ENCODE peak calls at places on chromosomes 6 and 20, in five cellular contexts. R, N, S, P and G are unnamed samples.

GRCh38 chr20:8808180-8808535 is 260.7 kb upstream of the PLCB4 start:
- DNase-seq in N (no peak), P (no peak), S (no peak), R (no peak), G (no peak)

GRCh38 chr6:105301072-105301503 is 101.8 kb downstream of the PREP start:
- DNase-seq in R (no peak), N (peak), S (peak), P (no peak), G (no peak)

GRCh38 chr6:165825416-165825815 is 162.4 kb upstream of the PDE10A start:
- DNase-seq in N (no peak), S (no peak), R (no peak), P (no peak), G (no peak)

GRCh38 chr6:126112171-126112632 is 125.9 kb downstream of the TRMT11 start:
- DNase-seq in N (peak), S (peak), R (no peak), P (no peak), G (no peak)

GRCh38 chr6:160431231-160431630 is 83.1 kb downstream of the SLC22A3 start:
- DNase-seq in S (no peak), R (no peak), N (peak), P (no peak), G (no peak)

GRCh38 chr6:87396595-87397392 is 11.0 kb upstream of the CFAP206 start:
- DNase-seq in S (no peak), N (no peak), R (no peak), P (no peak), G (no peak)

GRCh38 chr6:108592371-108593337 is 31.9 kb downstream of the FOXO3 start:
- DNase-seq in P (no peak), R (no peak), S (peak), N (peak), G (peak)

GRCh38 chr20:23142162-23143050 is 56.3 kb upstream of the CD93 start:
- DNase-seq in S (no peak), N (no peak), R (no peak), P (no peak), G (no peak)

GRCh38 chr6:11196511-11197174 is 35.8 kb downstream of the NEDD9 start:
- DNase-seq in R (peak), S (peak), N (peak), P (no peak), G (peak)

GRCh38 chr6:38212579-38212978 is 393.1 kb downstream of the ZFAND3 start:
- DNase-seq in P (no peak), S (no peak), R (peak), N (no peak), G (peak)

GRCh38 chr6:151436300-151436699 is 15.6 kb downstream of the RMND1 start:
- DNase-seq in S (no peak), P (no peak), N (no peak), R (no peak), G (no peak)

GRCh38 chr6:104623052-104623690 is 236.5 kb downstream of the HACE1 start:
- DNase-seq in S (peak), N (no peak), P (peak), R (peak), G (peak)

GRCh38 chr6:111861321-111861938 is 11.8 kb downstream of the FYN start:
- DNase-seq in R (no peak), S (no peak), N (no peak), P (no peak), G (no peak)

GRCh38 chr6:43076928-43077809 is 1.1 kb downstream of the PTK7 start:
- DNase-seq in R (no peak), P (peak), N (peak), S (peak), G (peak)

GRCh38 chr20:23937303-23938117 is 51.1 kb downstream of the GGTLC1 start:
- DNase-seq in R (peak), P (peak), S (peak), N (peak), G (peak)

GRCh38 chr20:51249215-51249614 is 226.3 kb upstream of the KCNG1 start:
- DNase-seq in P (no peak), S (no peak), N (peak), R (no peak), G (peak)

GRCh38 chr20:14561733-14562132 is 224.3 kb upstream of the FLRT3 start:
- DNase-seq in S (no peak), R (no peak), N (peak), P (no peak), G (no peak)

GRCh38 chr20:19098092-19098491 is 114.3 kb upstream of the SLC24A3 start:
- DNase-seq in S (no peak), P (no peak), N (no peak), R (no peak), G (no peak)

GRCh38 chr20:44765647-44766367 is 20.1 kb downstream of the KCNK15 start:
- DNase-seq in N (no peak), R (no peak), S (no peak), P (no peak), G (no peak)

GRCh38 chr20:57157106-57157691 is 109.2 kb downstream of the BMP7 start:
- DNase-seq in N (no peak), R (no peak), P (no peak), S (no peak), G (no peak)

GRCh38 chr6:47200536-47201334 is 109.0 kb downstream of the TNFRSF21 start:
- DNase-seq in R (no peak), S (peak), P (no peak), N (no peak), G (no peak)

GRCh38 chr6:87784690-87785089 is 82.7 kb upstream of the AKIRIN2 start:
- DNase-seq in N (no peak), S (no peak), P (no peak), R (no peak), G (no peak)

GRCh38 chr6:135938588-135939215 is 87.2 kb downstream of the PDE7B start:
- DNase-seq in N (peak), S (peak), P (no peak), R (no peak), G (peak)

GRCh38 chr6:77397561-77397960 is 65.7 kb downstream of the HTR1B start:
- DNase-seq in P (no peak), S (no peak), N (peak), R (no peak), G (no peak)

GRCh38 chr20:4136967-4137334 is 121.6 kb upstream of the RNF24 start:
- DNase-seq in N (no peak), S (no peak), R (no peak), P (no peak), G (no peak)

GRCh38 chr20:4135385-4136077 is 120.2 kb upstream of the RNF24 start:
- DNase-seq in P (peak), N (peak), S (peak), R (no peak), G (peak)

GRCh38 chr20:4134861-4135379 is 119.6 kb upstream of the RNF24 start:
- DNase-seq in R (no peak), P (no peak), S (no peak), N (no peak), G (no peak)

GRCh38 chr20:4138056-4138455 is 122.7 kb upstream of the RNF24 start:
- DNase-seq in S (no peak), R (no peak), P (no peak), N (no peak), G (no peak)

DNA sequence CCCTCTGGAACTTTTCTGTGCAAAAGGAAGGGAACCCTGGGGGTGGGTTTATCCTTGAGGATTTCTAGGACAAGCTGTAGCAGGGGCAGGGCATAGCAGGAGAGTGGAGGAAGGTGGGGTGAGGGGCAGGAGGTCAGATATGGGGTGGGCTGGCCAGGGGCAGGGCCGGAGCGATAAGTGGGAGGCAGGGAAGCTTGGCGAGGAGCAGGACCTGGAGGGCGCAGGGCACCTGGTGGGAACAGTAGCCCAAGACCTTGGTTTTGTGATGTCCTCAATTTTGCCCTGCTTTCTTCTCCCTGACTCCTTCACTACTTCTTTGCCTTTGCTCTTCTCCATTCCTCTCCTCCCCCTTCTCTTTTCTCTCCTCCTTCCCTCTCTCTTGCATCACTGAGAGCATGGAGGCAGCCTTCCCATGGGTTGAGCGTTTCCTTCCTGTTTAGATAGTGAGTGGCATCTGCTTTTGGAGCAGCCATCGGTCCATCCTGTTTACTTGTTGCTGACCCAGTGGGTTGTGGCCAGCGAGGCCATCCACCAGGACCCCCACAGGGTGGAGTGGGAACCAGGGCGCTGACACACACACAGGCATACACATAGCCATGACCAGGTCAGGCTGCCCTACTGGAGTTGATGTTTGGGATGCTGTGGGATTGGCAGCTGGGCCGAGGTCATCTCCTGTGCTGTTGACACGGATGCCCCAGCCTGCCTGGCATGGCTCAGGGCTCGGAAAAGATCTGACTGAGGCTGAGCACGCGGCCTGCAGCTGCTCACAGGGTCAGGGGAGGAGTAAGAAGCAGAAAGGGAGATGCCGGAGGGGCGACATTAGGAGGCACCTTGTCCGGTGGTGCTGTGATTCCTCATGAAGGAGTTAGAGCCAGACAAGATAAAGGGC is 121.0 kb upstream of the RNF24 start:
- DNase-seq in R (no peak), S (peak), N (peak), P (no peak), G (peak)
- H2BK15ac ChIP-seq in R (peak), S (peak), N (peak), P (no peak), G (no peak)

DNA sequence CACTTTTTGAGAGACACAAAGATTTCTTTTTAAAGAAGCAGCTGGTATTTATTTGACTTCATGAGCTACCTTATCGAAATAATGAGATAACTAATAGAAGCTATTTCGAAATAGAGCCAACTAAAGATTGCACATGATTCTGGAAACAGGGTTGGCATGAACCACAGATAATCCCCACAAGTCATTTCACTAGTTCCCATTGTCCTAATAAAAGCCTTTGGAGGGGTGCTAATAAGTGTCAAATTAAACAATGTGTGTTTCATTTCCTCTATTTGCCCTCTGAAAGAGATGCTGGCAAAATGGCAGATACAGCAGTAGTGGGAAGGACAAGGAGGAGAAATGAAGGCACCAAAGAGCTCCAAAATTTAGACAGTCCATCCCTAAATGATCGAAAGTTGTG is 78.6 kb upstream of the RIPOR2 start:
- DNase-seq in R (no peak), S (no peak), N (no peak), P (no peak), G (no peak)
- H2AK5ac ChIP-seq in R (no peak), S (no peak), N (peak), P (no peak), G (no peak)

GRCh38 chr20:16761305-16761829 is 13.2 kb downstream of the OTOR start:
- DNase-seq in R (peak), S (peak), N (peak), P (peak), G (peak)

GRCh38 chr20:16759161-16759523 is 11.0 kb downstream of the OTOR start:
- DNase-seq in S (no peak), R (no peak), P (no peak), N (no peak), G (no peak)

GRCh38 chr20:16760431-16761304 is 12.5 kb downstream of the OTOR start:
- DNase-seq in S (peak), P (no peak), R (no peak), N (no peak), G (peak)

GRCh38 chr20:16752901-16753300 is 4.7 kb downstream of the OTOR start:
- DNase-seq in S (no peak), P (no peak), R (no peak), N (peak), G (no peak)

DNA sequence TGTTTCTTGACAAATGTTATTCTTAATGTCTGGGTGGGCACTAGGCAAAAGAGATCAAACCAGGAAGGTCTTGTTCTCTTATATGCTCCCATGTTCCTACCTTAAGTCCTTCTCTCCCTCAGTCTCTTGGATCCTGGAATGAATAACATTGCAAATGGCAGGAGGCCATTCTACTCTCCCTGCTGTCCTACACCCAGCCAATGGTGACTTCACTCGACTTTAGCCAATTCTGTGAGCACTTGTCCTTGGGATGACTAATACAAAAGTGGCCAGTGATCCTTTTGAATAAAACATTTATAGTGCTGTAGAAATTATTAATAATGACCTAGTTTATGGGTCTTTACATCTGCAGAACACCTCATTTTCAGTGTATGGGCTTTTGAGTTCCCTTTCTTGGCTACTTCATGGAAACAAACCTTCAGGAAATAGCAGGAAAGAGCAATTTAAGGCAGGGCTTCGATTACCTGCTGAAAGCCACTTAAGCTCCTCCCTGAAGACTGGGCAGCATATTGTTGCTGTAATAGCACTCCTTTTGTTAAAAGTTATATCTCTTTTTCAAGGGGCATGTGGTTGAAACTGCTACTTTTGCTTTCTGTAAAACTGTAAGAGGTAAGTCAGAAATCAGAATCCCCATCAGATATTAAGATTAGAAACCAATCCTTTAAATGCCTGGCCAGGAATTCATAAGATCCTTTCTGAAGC is 10.5 kb downstream of the OTOR start:
- DNase-seq in S (no peak), R (no peak), N (no peak), P (no peak), G (no peak)
- H3K27ac ChIP-seq in S (no peak), R (no peak), N (no peak), P (no peak), G (no peak)

GRCh38 chr20:36885355-36885754 is 9.4 kb downstream of the TLDC2 start:
- DNase-seq in P (no peak), R (no peak), S (peak), N (no peak), G (peak)

GRCh38 chr20:36888880-36889516 is 13.1 kb downstream of the TLDC2 start:
- DNase-seq in R (no peak), S (no peak), P (no peak), N (no peak), G (no peak)

GRCh38 chr20:36887779-36888133 is 11.8 kb downstream of the TLDC2 start:
- DNase-seq in N (no peak), S (no peak), P (no peak), R (no peak), G (peak)

GRCh38 chr20:36883972-36884535 is 8.1 kb downstream of the TLDC2 start:
- DNase-seq in S (no peak), R (no peak), N (no peak), P (no peak), G (no peak)

DNA sequence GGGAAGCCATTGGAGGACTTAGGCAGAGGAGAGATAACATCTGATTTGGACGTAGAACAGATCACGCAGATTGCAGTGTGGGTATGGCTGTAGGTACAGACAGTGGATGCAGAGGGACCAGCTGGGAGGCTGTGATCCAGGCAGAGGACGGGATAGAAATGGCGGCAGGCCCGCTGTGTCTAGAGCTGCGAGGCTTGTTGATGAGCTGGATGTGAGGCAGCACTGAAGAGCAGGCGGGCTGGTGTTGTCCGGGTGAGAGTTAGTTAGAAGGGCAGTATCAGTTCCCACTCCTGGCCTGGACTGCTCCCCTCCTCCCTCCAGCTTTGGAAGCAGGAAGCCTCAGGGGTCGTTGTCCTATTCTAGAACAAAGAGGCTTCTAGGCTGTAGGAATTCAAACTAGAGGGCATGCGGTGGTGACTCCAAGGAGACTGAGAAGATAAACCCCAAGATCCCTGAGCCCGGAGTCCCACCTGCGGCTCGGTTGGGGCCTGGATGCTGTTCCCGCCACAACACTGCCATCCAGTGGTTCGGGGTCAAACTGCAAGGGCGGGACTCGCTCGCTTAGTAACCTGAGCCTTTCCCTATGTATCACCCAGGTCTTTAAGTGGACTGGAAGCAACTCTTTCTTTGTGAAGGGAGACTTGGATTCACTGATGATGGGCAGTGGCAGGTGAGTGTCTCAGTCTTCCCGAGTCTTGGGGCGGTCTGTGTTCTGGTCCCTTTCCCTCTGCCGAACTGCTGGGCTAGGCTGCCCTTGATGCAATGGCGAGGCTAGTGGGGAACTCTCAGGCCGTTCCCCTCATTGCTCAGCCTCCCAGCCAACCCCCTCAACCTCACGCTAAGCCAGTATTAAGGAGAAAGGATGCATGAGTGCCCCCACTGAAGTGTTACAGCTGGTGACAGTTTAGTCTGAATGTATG is 11.2 kb downstream of the TLDC2 start:
- DNase-seq in N (peak), P (peak), S (peak), R (peak), G (peak)
- H2BK15ac ChIP-seq in N (no peak), P (no peak), S (no peak), R (no peak), G (no peak)

GRCh38 chr6:26020983-26021349 is 58.4 kb downstream of the TRIM38 start:
- DNase-seq in S (peak), N (peak), R (peak), P (no peak), G (no peak)
- H2AK5ac ChIP-seq in S (peak), N (peak), R (no peak), P (no peak), G (no peak)

DNA sequence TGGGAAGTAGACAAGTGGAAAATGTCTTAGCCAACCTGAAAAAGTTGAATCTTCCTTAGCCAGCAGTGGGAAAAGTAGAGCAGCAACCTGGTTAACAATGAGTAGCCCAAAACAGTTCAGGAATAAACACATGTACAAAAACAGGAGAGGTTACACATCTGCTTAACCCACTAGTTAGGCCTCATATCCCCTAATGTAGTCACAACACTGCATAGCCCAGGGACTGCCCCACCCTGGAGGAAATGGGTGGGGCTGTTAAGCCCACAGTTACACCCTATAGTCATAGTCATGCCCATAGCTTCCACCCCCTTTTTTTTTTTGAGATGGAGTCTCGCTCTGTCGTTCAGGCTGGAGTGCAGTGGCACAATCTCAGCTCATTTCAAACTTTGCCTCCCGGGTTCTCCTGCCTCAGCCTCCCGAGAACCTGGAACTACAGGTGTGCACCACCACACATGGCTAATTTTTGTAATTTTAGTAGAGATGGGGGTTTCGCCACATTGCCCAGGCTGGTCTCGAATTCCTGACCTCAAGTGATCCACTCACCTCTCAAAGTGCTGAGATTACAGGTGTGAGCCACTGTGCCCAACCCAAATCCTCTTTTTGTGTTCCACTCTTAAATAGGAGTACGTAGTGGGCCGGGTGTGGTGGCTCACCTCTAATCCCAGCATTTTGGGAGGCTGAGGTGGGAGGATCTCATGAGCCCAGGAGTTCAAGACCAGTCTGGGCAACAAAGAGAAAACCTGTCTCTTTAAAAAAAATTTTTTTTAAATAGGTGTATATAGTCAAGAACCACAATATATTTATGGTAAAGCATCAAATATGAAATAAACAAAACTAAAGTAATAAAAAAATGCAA is 24.5 kb downstream of the ILRUN start:
- DNase-seq in R (no peak), N (peak), P (no peak), S (peak), G (no peak)
- H3K27ac ChIP-seq in R (no peak), N (peak), P (no peak), S (no peak), G (no peak)

DNA sequence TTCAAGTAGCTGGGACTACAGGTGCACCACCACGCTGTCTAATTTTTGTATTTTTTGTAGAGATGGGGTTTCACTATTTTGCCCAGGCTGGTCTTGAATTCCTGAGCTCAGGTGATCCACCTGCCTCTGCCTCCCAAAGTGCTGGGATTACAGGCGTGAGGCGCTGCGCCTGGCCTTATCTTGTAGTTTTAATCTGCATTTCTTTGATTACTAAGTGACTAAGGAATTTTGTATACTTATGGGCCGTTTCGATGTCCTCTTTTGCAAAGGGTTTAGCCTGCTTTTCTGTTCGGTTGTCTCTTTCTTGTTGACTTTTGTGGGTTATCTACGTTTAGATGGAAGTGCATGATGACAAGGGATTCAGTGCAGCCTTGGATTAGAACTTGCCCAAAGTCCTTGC is 500.6 kb downstream of the QKI start:
- DNase-seq in N (no peak), P (no peak), S (no peak), R (no peak), G (no peak)
- H2BK15ac ChIP-seq in N (no peak), P (no peak), S (no peak), R (no peak), G (no peak)